ENCODE peak calls at places on chromosomes 5 and 9, in four cellular contexts. G is HL-60, T is K562, F is GM12878. V is an unnamed sample.

GRCh38 chr5:93062548-93062947 is 518.5 kb downstream of the NR2F1-AS1 start:
- DNase-seq in G (no peak), T (no peak), F (no peak), V (no peak)

GRCh38 chr5:132430736-132431135 is 59.8 kb downstream of the IRF1 start:
- DNase-seq in G (no peak), T (no peak), F (no peak), V (no peak)

GRCh38 chr9:33860200-33860871 is 43.4 kb downstream of the UBE2R2 start:
- DNase-seq in G (no peak), T (no peak), F (no peak), V (no peak)

GRCh38 chr9:112569186-112569585 is 82.6 kb downstream of the KIAA1958 start:
- DNase-seq in G (peak), T (no peak), F (no peak), V (no peak)

GRCh38 chr5:134142806-134143205 is 28.3 kb downstream of the TCF7 start:
- DNase-seq in G (no peak), T (no peak), F (no peak), V (no peak)

GRCh38 chr9:97220894-97221477 is 86.5 kb upstream of the CCDC180 start:
- DNase-seq in G (no peak), T (no peak), F (no peak), V (no peak)

GRCh38 chr5:171702391-171702790 is 83.2 kb upstream of the SMIM23 start:
- DNase-seq in G (no peak), T (no peak), F (no peak), V (no peak)

GRCh38 chr9:34723141-34723540 is 13.2 kb upstream of the CCL21 start:
- DNase-seq in G (no peak), T (no peak), F (no peak), V (no peak)

GRCh38 chr9:110995511-110996340 is 42.5 kb downstream of the LPAR1 start:
- DNase-seq in G (no peak), T (no peak), F (no peak), V (no peak)

GRCh38 chr5:73192375-73192774 is 19.4 kb downstream of the TMEM174 start:
- DNase-seq in G (no peak), T (no peak), F (no peak), V (no peak)
- TF ChIP-seq SPI1 in G (no peak), T (no peak), F (no peak), V (no peak)

DNA sequence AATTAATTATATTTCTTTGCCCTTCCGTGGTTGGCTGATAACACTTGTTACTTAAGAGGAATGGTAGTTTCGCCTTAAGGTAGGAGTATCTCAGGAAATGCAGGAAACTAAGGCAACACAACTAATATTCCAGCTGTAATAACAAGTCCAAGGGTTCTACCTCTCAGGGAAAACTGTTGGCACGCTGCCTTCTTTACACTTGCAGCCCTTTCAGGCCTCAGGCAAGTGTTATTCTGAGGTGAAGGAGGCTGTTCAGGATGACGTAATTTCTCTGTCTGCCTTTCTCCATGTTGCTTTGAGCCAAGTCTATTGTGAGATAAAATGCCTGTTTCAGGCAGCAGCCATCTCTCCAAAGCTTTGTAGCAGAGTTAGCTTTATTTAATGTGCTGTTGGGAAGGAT is 38.0 kb downstream of the VCAN start:
- DNase-seq in G (no peak), T (no peak), F (no peak), V (no peak)
- TF ChIP-seq SPI1 in G (no peak), T (no peak), F (no peak), V (no peak)

GRCh38 chr9:107158321-107158720 is 124.8 kb upstream of the RAD23B start:
- DNase-seq in G (no peak), T (no peak), F (no peak), V (no peak)
- TF ChIP-seq SPI1 in G (no peak), T (no peak), F (no peak), V (no peak)

DNA sequence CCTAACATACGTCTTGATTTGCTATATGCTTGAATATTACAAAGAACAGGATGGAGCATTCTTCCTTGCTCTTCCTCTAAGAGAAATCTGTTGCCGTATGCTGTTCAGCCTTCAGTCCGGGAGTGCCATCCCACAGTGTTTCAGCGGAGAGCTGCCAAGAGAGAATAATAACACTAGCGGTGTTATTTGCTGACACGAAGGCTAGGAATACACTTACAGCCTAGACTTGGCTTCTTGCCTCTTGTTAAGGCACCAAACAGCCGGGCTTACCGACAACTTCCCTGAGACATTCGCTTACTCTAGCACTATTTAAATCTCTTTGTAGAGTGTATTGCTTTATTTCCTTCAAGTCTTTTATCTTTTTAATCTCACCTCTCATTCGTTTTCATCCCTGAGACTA is 31.4 kb downstream of the KCTD16 start:
- DNase-seq in G (no peak), T (no peak), F (no peak), V (no peak)
- TF ChIP-seq SPI1 in G (no peak), T (no peak), F (no peak), V (no peak)

GRCh38 chr5:40480392-40480791 is 199.3 kb upstream of the PTGER4 start:
- DNase-seq in G (no peak), T (no peak), F (no peak), V (no peak)
- TF ChIP-seq SPI1 in G (no peak), T (no peak), F (no peak), V (no peak)

GRCh38 chr9:16459421-16460148 is 410.9 kb downstream of the BNC2 start:
- DNase-seq in G (no peak), T (no peak), F (no peak), V (no peak)
- TF ChIP-seq SPI1 in G (no peak), T (no peak), F (no peak), V (no peak)

DNA sequence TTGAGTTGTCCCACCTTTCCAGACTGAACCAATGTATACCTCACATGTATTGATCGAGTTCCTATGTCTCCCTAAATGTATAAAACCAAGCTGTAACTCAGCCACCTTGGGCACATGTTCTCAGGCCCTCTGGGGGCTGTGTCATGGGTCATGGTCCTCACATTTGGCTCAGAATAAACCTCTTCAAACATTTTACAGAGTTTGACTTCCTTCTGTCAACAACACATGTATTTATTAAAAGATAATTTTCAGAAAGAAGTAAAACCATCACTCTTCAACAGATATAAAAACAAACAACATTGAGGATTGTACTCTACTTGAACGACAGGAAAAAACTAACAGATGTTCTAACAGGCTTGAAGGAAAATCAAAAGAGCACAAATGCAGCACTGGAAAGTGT is 4.5 kb downstream of the CMBL start:
- DNase-seq in G (no peak), T (no peak), F (no peak), V (no peak)
- TF ChIP-seq SPI1 in G (no peak), T (no peak), F (no peak), V (no peak)

GRCh38 chr9:98706651-98707103 is 2.1 kb downstream of the GABBR2 start:
- DNase-seq in G (peak), T (no peak), F (no peak), V (no peak)

GRCh38 chr9:98707158-98708102 is 1.3 kb downstream of the GABBR2 start:
- DNase-seq in G (peak), T (peak), F (no peak), V (peak)

GRCh38 chr9:98709968-98710965 is 1.5 kb upstream of the GABBR2 start:
- DNase-seq in G (peak), T (peak), F (no peak), V (no peak)

GRCh38 chr9:98708933-98709911 is at the start of gene GABBR2:
- DNase-seq in G (no peak), T (peak), F (no peak), V (no peak)

DNA sequence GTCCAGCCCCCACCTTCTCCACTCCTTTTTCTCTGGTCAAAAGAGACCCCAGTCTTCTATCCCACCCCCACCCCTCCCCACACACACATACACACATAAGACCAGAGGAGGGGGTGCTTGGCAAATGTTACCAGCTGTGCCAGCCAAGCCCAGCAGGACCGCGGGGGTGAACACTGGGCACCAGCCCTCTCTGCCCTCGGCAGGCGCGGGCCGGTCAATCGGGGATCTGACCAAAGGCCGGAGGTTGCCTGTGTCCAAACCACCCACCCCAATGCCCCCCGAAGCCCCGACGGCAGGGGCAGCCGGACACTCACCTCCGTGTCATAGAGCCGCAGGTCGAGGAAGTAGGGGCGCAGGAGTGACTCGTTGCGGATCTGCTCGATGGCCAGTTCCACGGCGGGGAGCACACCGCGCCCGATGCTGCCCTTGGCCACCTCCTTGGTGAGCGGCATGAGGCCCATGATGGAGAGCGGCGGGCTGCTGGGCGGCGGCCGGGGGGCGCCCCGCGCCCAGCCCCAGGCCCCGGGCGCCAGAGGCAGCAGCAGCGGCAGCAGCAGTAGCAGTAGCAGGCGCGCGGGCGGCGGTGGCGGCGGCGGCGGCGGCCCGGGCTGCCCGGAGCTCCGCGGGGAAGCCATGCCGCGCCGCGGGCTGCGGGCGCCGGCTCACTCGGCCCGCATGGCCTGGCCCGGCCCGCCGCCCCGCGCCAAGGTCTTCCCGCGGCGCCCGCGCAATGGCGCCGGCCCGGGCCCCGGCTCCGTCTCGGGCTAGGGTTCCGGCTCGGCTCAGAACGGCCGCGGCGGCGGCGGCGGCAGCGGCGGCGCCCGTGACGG is 417 bp downstream of the GABBR2 start:
- DNase-seq in G (no peak), T (no peak), F (no peak), V (no peak)
- TF ChIP-seq SPI1 in G (no peak), T (no peak), F (no peak), V (no peak)

GRCh38 chr5:180844432-180844831 is 16.6 kb downstream of the ZFP62 start:
- DNase-seq in G (no peak), T (no peak), F (no peak), V (no peak)
- TF ChIP-seq SPI1 in G (no peak), T (no peak), F (no peak), V (no peak)

V was measured in GM12891.